ENCODE peak calls at places on chromosomes 3 and 15, in nine cellular contexts. K is A549, F is HCT116, O is SK-N-SH, Q is NB4, B is WTC11, Y is HepG2, U is H1, I is K562. S is an unnamed sample.

GRCh38 chr15:66092053-66092976 is 161.2 kb downstream of the MEGF11 start:
- DNase-seq in K (no peak), F (no peak), O (no peak), Q (no peak), B (no peak), Y (no peak), U (no peak), I (no peak), S (no peak)

GRCh38 chr3:60301142-60301541 is 950.1 kb downstream of the FHIT start:
- DNase-seq in K (no peak), F (no peak), O (no peak), Q (no peak), B (no peak), Y (no peak), U (no peak), I (no peak), S (no peak)

GRCh38 chr3:12193485-12194165 is 34.9 kb upstream of the TIMP4 start:
- DNase-seq in K (peak), F (peak), O (no peak), Q (peak), B (no peak), Y (peak), U (no peak), I (no peak), S (peak)

GRCh38 chr15:101458158-101458895 is 31.2 kb downstream of the PCSK6 start:
- DNase-seq in K (no peak), F (no peak), O (no peak), Q (no peak), B (no peak), Y (no peak), U (no peak), I (no peak), S (no peak)

GRCh38 chr15:59327942-59328341 is 44.7 kb downstream of the MYO1E start:
- DNase-seq in K (no peak), F (no peak), O (no peak), Q (peak), B (no peak), Y (no peak), U (peak), I (no peak), S (no peak)

GRCh38 chr3:63467392-63467791 is 185.1 kb upstream of the SNTN start:
- DNase-seq in K (no peak), F (no peak), O (peak), Q (no peak), B (no peak), Y (no peak), U (no peak), I (no peak), S (no peak)

GRCh38 chr3:56042326-56042951 is 425.8 kb downstream of the ERC2 start:
- DNase-seq in K (peak), F (no peak), O (peak), Q (peak), B (no peak), Y (peak), U (no peak), I (peak), S (peak)

GRCh38 chr15:96463376-96463775 is 132.9 kb downstream of the NR2F2 start:
- DNase-seq in K (no peak), F (no peak), O (no peak), Q (no peak), B (no peak), Y (no peak), U (no peak), I (no peak), S (no peak)

GRCh38 chr3:130491431-130491830 is 25.5 kb upstream of the COL6A6 start:
- DNase-seq in K (no peak), F (no peak), O (no peak), Q (no peak), B (no peak), Y (no peak), U (no peak), I (no peak), S (no peak)

GRCh38 chr3:160224811-160225180 is 426 bp upstream of the C3orf80 start:
- DNase-seq in K (peak), F (no peak), O (no peak), Q (no peak), B (peak), Y (no peak), U (peak), I (no peak), S (no peak)

GRCh38 chr15:67573194-67573593 is 30.7 kb downstream of the MAP2K5 start:
- DNase-seq in K (no peak), F (no peak), O (no peak), Q (peak), B (no peak), Y (no peak), U (no peak), I (no peak), S (no peak)

GRCh38 chr3:108983051-108983450 is 29.4 kb upstream of the GUCA1C start:
- DNase-seq in K (no peak), F (no peak), O (no peak), Q (no peak), B (no peak), Y (no peak), U (no peak), I (no peak), S (no peak)

GRCh38 chr3:111676177-111677021 is 81.3 kb upstream of the ZBED2 start:
- DNase-seq in K (peak), F (no peak), O (no peak), Q (no peak), B (no peak), Y (peak), U (no peak), I (no peak), S (peak)

GRCh38 chr3:126474498-126475410 is 937 bp downstream of the ZXDC start:
- DNase-seq in K (peak), F (peak), O (peak), Q (peak), B (peak), Y (no peak), U (peak), I (no peak), S (peak)

GRCh38 chr15:85362436-85363048 is 17.9 kb upstream of the AKAP13 start:
- DNase-seq in K (no peak), F (no peak), O (no peak), Q (no peak), B (no peak), Y (no peak), U (no peak), I (no peak), S (no peak)

GRCh38 chr15:85367741-85368140 is 12.7 kb upstream of the AKAP13 start:
- DNase-seq in K (no peak), F (no peak), O (no peak), Q (no peak), B (no peak), Y (no peak), U (no peak), I (no peak), S (no peak)
- TF ChIP-seq MAX in K (no peak), F (no peak), O (no peak), Q (no peak), B (no peak), Y (no peak), U (no peak), I (no peak), S (no peak)

GRCh38 chr15:75076277-75076676 is 52.9 kb downstream of the PPCDC start:
- DNase-seq in K (no peak), F (no peak), O (no peak), Q (peak), B (no peak), Y (no peak), U (no peak), I (no peak), S (no peak)
- TF ChIP-seq MAX in K (no peak), F (no peak), O (no peak), Q (no peak), B (no peak), Y (no peak), U (no peak), I (no peak), S (no peak)

DNA sequence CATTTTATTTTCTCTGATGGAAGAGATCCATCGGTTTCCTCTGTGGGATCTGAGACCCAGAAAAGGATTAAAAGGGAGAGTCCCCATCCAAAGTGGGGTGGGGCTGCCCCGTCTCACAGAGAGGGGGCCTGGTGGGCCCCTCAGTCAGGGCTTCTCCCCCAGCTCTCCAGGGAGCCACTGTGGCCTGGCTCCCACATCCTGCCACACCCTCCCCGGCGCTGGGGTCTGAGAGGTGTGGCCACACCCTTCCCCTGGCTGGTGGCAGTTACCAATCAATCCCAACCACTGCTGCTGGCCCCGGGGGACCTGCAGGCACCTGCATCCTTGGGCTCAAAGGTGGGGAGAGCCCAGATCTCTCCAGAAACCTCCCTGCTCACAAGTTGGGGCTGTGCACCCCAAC is 161.8 kb upstream of the IQSEC1 start:
- DNase-seq in K (no peak), F (no peak), O (peak), Q (peak), B (no peak), Y (no peak), U (no peak), I (peak), S (no peak)
- TF ChIP-seq MAX in K (no peak), F (no peak), O (no peak), Q (no peak), B (no peak), Y (no peak), U (no peak), I (no peak), S (no peak)

DNA sequence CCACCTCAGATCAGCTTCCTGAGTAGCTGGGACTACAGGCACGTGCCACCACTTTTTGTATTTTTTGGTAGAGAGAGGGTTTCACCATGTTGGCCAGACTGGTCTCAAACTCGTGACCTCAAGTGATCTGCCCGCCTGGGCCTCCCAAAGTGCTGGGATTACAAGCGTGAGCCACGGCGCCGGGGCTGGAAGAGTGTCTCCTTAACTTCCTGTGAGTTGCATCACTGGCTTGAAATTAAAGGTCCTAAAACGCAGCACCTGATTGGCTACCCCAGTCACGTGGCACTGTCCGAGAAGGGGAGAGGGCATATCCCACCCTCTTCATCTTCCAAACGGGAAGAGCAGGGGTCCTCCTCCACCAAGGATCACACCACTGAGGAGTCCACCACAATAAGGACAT is 5.5 kb upstream of the FAM174B start:
- DNase-seq in K (no peak), F (no peak), O (no peak), Q (peak), B (no peak), Y (no peak), U (no peak), I (peak), S (no peak)
- TF ChIP-seq MAX in K (no peak), F (no peak), O (no peak), Q (no peak), B (no peak), Y (no peak), U (no peak), I (no peak), S (no peak)

DNA sequence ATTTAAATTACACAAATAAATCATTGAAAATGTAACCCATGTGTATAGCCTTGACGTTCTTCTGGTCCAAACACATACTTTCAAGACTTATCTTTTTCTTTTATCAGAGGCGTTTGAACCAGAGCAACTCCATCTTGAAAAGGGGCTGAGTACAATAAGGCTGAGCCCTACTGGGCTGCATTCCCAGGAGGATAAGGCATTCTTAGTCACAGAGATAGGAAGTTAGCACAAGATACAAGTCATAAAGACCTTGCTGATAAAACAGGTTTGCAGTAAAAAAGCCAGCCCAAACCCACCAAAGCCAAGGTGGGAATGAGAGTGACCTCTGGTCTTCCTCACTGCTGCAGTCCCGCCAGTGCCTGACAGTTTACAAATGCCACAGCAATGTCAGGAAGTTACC is 101.0 kb upstream of the IGSF10 start:
- DNase-seq in K (no peak), F (no peak), O (no peak), Q (no peak), B (no peak), Y (no peak), U (no peak), I (no peak), S (no peak)
- TF ChIP-seq MAX in K (no peak), F (no peak), O (no peak), Q (no peak), B (no peak), Y (no peak), U (no peak), I (no peak), S (no peak)

DNA sequence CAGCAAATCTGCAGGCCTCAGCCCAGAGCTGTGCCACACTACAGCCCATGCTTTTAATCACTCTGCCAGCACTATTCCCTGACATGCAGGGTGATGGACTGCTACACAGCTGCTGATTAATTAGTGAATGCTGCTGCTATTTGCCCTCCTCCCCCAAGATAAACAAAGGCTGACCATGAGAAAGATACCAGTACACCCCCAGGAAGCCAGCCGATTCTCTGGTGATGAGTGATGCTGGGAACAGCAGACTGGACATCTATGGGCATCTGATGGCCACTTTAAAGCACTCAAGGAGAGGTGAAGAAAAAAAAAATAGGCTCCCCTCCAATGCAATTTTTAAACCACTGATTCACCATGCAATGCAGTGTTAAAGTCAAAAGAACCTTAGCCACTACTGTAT is 39.2 kb downstream of the RFTN1 start:
- DNase-seq in K (no peak), F (no peak), O (no peak), Q (no peak), B (no peak), Y (no peak), U (no peak), I (no peak), S (peak)
- TF ChIP-seq MAX in K (no peak), F (no peak), O (no peak), Q (no peak), B (no peak), Y (no peak), U (no peak), I (no peak), S (no peak)

GRCh38 chr15:48459571-48460461 is 128.6 kb downstream of the DUT start:
- DNase-seq in K (no peak), F (peak), O (no peak), Q (no peak), B (no peak), Y (no peak), U (no peak), I (no peak), S (peak)

GRCh38 chr15:48456126-48456525 is 124.9 kb downstream of the DUT start:
- DNase-seq in K (no peak), F (no peak), O (no peak), Q (no peak), B (no peak), Y (no peak), U (no peak), I (no peak), S (no peak)

GRCh38 chr15:48463366-48463880 is 132.2 kb downstream of the DUT start:
- DNase-seq in K (no peak), F (no peak), O (no peak), Q (no peak), B (no peak), Y (no peak), U (no peak), I (no peak), S (no peak)

GRCh38 chr15:48462688-48463087 is 131.5 kb downstream of the DUT start:
- DNase-seq in K (no peak), F (no peak), O (no peak), Q (no peak), B (no peak), Y (no peak), U (no peak), I (no peak), S (no peak)

GRCh38 chr15:48458876-48459275 is 127.6 kb downstream of the DUT start:
- DNase-seq in K (no peak), F (no peak), O (no peak), Q (no peak), B (no peak), Y (no peak), U (no peak), I (no peak), S (no peak)
- TF ChIP-seq MAX in K (no peak), F (no peak), O (no peak), Q (no peak), B (no peak), Y (no peak), U (no peak), I (no peak), S (no peak)

DNA sequence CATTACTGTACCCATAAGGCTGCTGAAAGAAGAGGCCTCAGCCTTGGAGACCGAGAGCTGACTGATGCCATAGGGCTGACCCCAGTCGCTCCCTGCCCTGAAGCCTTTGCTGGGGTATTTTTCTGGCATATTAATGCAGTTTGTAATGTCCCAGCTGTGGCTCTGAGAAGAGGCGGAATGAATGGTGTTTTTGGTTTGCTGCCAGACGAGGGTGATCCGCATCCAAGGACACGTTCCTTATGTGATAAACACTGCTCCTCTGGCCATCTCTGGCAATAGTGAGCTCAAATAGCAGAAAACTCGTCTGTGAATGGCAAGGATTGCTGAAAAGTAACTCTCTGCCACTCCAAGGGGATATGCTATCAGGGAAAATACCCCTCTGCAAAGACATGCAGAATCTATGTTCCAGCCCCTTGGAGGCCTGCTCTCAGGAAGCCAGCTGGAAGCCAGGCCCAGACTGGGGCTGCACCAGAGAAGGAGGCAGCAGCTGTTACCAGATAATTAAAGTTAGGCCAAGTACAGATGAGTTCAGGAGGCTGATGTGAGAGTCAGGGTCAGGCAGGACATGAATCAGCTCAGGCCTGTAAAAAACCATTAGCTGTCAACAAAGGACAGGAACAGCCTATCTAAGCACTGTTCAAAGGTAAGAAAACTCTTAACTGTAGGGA is 28.9 kb upstream of the KLHL6 start:
- DNase-seq in K (no peak), F (no peak), O (peak), Q (no peak), B (no peak), Y (no peak), U (no peak), I (no peak), S (peak)
- TF ChIP-seq MAX in K (no peak), F (no peak), O (no peak), Q (no peak), B (no peak), Y (no peak), U (no peak), I (no peak), S (no peak)